ENCODE peak calls at places on chromosome 4, in eight cellular contexts. One of them, this sample, is unnamed.

GRCh38 chr4:73419106-73420038 is 15.3 kb downstream of the ALB start:
- DNase-seq in AG04449: no peak
- DNase-seq in SJSA1: no peak
- DNase-seq in K562: peak; percentile 26
- DNase-seq in astrocyte: no peak
- DNase-seq in hepatocyte: no peak
- DNase-seq in fibroblast of mammary gland: no peak
- DNase-seq in upper lobe of right lung: no peak
- DNase-seq in this sample: no peak

GRCh38 chr4:140156529-140157171 is 2.7 kb upstream of the MAML3 start:
- DNase-seq in AG04449: no peak
- DNase-seq in SJSA1: no peak
- DNase-seq in K562: no peak
- DNase-seq in astrocyte: no peak
- DNase-seq in hepatocyte: no peak
- DNase-seq in fibroblast of mammary gland: no peak
- DNase-seq in upper lobe of right lung: no peak
- DNase-seq in this sample: no peak

GRCh38 chr4:20603671-20604313 is 96.5 kb upstream of the PACRGL start:
- DNase-seq in AG04449: peak; percentile 33
- DNase-seq in SJSA1: no peak
- DNase-seq in K562: no peak
- DNase-seq in astrocyte: peak; percentile 67
- DNase-seq in hepatocyte: no peak
- DNase-seq in fibroblast of mammary gland: peak; percentile 84
- DNase-seq in upper lobe of right lung: no peak
- DNase-seq in this sample: no peak

GRCh38 chr4:71006203-71006907 is 12.9 kb downstream of the DCK start:
- DNase-seq in AG04449: no peak
- DNase-seq in SJSA1: no peak
- DNase-seq in K562: no peak
- DNase-seq in astrocyte: no peak
- DNase-seq in hepatocyte: no peak
- DNase-seq in fibroblast of mammary gland: no peak
- DNase-seq in upper lobe of right lung: no peak
- DNase-seq in this sample: peak; percentile 34

GRCh38 chr4:18938343-18939109 is 917.0 kb upstream of the LCORL start:
- DNase-seq in AG04449: no peak
- DNase-seq in SJSA1: no peak
- DNase-seq in K562: no peak
- DNase-seq in astrocyte: peak; percentile 10
- DNase-seq in hepatocyte: no peak
- DNase-seq in fibroblast of mammary gland: no peak
- DNase-seq in upper lobe of right lung: no peak
- DNase-seq in this sample: no peak

GRCh38 chr4:156725257-156725656 is 246.3 kb downstream of the PDGFC start:
- DNase-seq in AG04449: no peak
- DNase-seq in SJSA1: no peak
- DNase-seq in K562: no peak
- DNase-seq in astrocyte: no peak
- DNase-seq in hepatocyte: no peak
- DNase-seq in fibroblast of mammary gland: no peak
- DNase-seq in upper lobe of right lung: no peak
- DNase-seq in this sample: no peak

GRCh38 chr4:95572304-95572991 is 23.7 kb upstream of the UNC5C start:
- DNase-seq in AG04449: no peak
- DNase-seq in SJSA1: no peak
- DNase-seq in K562: no peak
- DNase-seq in astrocyte: no peak
- DNase-seq in hepatocyte: peak; percentile 68
- DNase-seq in fibroblast of mammary gland: no peak
- DNase-seq in upper lobe of right lung: peak; percentile 63
- DNase-seq in this sample: no peak

GRCh38 chr4:8083086-8083825 is 75.4 kb downstream of the ABLIM2 start:
- DNase-seq in AG04449: no peak
- DNase-seq in SJSA1: no peak
- DNase-seq in K562: no peak
- DNase-seq in astrocyte: no peak
- DNase-seq in hepatocyte: no peak
- DNase-seq in fibroblast of mammary gland: no peak
- DNase-seq in upper lobe of right lung: no peak
- DNase-seq in this sample: no peak

GRCh38 chr4:138034871-138035270 is 207.3 kb downstream of the SLC7A11 start:
- DNase-seq in AG04449: no peak
- DNase-seq in SJSA1: no peak
- DNase-seq in K562: peak; percentile 3
- DNase-seq in astrocyte: peak; percentile 55
- DNase-seq in hepatocyte: no peak
- DNase-seq in fibroblast of mammary gland: peak; percentile 81
- DNase-seq in upper lobe of right lung: no peak
- DNase-seq in this sample: no peak

GRCh38 chr4:149144060-149144459 is 671.6 kb downstream of the IQCM start:
- DNase-seq in AG04449: no peak
- DNase-seq in SJSA1: no peak
- DNase-seq in K562: no peak
- DNase-seq in astrocyte: no peak
- DNase-seq in hepatocyte: no peak
- DNase-seq in fibroblast of mammary gland: no peak
- DNase-seq in upper lobe of right lung: no peak
- DNase-seq in this sample: no peak

GRCh38 chr4:37429906-37430305 is 185.4 kb downstream of the NWD2 start:
- DNase-seq in AG04449: no peak
- DNase-seq in SJSA1: no peak
- DNase-seq in K562: no peak
- DNase-seq in astrocyte: no peak
- DNase-seq in hepatocyte: no peak
- DNase-seq in fibroblast of mammary gland: no peak
- DNase-seq in upper lobe of right lung: no peak
- DNase-seq in this sample: no peak
- H3K4me3 ChIP-seq in AG04449: no peak overlapping the region
- H3K4me3 ChIP-seq in SJSA1: no peak overlapping the region
- H3K4me3 ChIP-seq in K562: no peak overlapping the region
- H3K4me3 ChIP-seq in astrocyte: no peak overlapping the region
- H3K4me3 ChIP-seq in hepatocyte: no peak overlapping the region
- H3K4me3 ChIP-seq in fibroblast of mammary gland: no peak overlapping the region
- H3K4me3 ChIP-seq in upper lobe of right lung: no peak overlapping the region
- H3K4me3 ChIP-seq in this sample: no peak overlapping the region

GRCh38 chr4:82431831-82432230 is 1.4 kb downstream of the ENOPH1 start:
- DNase-seq in AG04449: no peak
- DNase-seq in SJSA1: no peak
- DNase-seq in K562: no peak
- DNase-seq in astrocyte: no peak
- DNase-seq in hepatocyte: no peak
- DNase-seq in fibroblast of mammary gland: no peak
- DNase-seq in upper lobe of right lung: no peak
- DNase-seq in this sample: no peak

GRCh38 chr4:82431026-82431745 is 796 bp downstream of the ENOPH1 start:
- DNase-seq in AG04449: no peak
- DNase-seq in SJSA1: peak; percentile 18
- DNase-seq in K562: peak; percentile 21
- DNase-seq in astrocyte: peak; percentile 50
- DNase-seq in hepatocyte: peak; percentile 67
- DNase-seq in fibroblast of mammary gland: no peak
- DNase-seq in upper lobe of right lung: peak; percentile 77
- DNase-seq in this sample: peak; percentile 69

GRCh38 chr4:82433791-82434190 is 3.4 kb downstream of the ENOPH1 start:
- DNase-seq in AG04449: no peak
- DNase-seq in SJSA1: no peak
- DNase-seq in K562: no peak
- DNase-seq in astrocyte: no peak
- DNase-seq in hepatocyte: no peak
- DNase-seq in fibroblast of mammary gland: no peak
- DNase-seq in upper lobe of right lung: no peak
- DNase-seq in this sample: no peak

GRCh38 chr4:82430193-82431025 is at the start of the genes ENOPH1 and HNRNPDL:
- DNase-seq in AG04449: peak; percentile 47
- DNase-seq in SJSA1: peak; percentile 97
- DNase-seq in K562: peak; percentile 99
- DNase-seq in astrocyte: peak; percentile 89
- DNase-seq in hepatocyte: peak; percentile 99
- DNase-seq in fibroblast of mammary gland: peak; percentile 94
- DNase-seq in upper lobe of right lung: peak; percentile 99
- DNase-seq in this sample: peak; percentile 95

DNA sequence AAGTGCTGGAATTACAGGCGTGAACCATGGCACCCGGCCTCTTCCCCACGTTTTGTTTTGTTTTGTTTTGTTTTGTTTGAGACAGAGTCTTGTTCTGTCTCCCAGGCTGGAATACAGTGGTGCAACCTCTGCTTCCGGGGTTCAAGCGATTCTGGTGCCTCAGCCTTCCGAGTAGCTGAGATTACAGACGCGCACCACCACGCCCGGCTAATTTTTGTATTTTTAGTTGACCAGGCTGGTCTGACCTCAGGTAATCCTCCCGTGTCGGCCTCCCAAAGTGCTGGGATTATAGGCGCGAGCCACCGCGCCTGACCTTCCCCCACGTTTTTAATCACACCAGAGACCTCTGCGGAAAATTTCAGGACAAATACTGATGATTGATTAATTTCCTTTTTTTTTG is 2.2 kb downstream of the ENOPH1 start:
- DNase-seq in AG04449: no peak
- DNase-seq in SJSA1: no peak
- DNase-seq in K562: peak; percentile 37
- DNase-seq in astrocyte: no peak
- DNase-seq in hepatocyte: no peak
- DNase-seq in fibroblast of mammary gland: no peak
- DNase-seq in upper lobe of right lung: no peak
- DNase-seq in this sample: no peak
- H3K4me3 ChIP-seq in AG04449: no peak overlapping the region
- H3K4me3 ChIP-seq in SJSA1: no peak overlapping the region
- H3K4me3 ChIP-seq in K562: peak overlapping the region; percentile 80
- H3K4me3 ChIP-seq in astrocyte: no peak overlapping the region
- H3K4me3 ChIP-seq in hepatocyte: no peak overlapping the region
- H3K4me3 ChIP-seq in fibroblast of mammary gland: no peak overlapping the region
- H3K4me3 ChIP-seq in upper lobe of right lung: no peak overlapping the region
- H3K4me3 ChIP-seq in this sample: no peak overlapping the region

GRCh38 chr4:109432203-109432602 is 1.4 kb upstream of the SEC24B start:
- DNase-seq in AG04449: no peak
- DNase-seq in SJSA1: no peak
- DNase-seq in K562: no peak
- DNase-seq in astrocyte: no peak
- DNase-seq in hepatocyte: no peak
- DNase-seq in fibroblast of mammary gland: no peak
- DNase-seq in upper lobe of right lung: no peak
- DNase-seq in this sample: no peak
- H3K4me3 ChIP-seq in AG04449: peak overlapping the region; percentile 79
- H3K4me3 ChIP-seq in SJSA1: peak overlapping the region; percentile 95
- H3K4me3 ChIP-seq in K562: no peak overlapping the region
- H3K4me3 ChIP-seq in astrocyte: peak overlapping the region; percentile 79
- H3K4me3 ChIP-seq in hepatocyte: peak overlapping the region; percentile 1
- H3K4me3 ChIP-seq in fibroblast of mammary gland: no peak overlapping the region
- H3K4me3 ChIP-seq in upper lobe of right lung: peak overlapping the region; percentile 90
- H3K4me3 ChIP-seq in this sample: peak overlapping the region; percentile 85

GRCh38 chr4:3464911-3465697 is 2.0 kb downstream of the DOK7 start:
- DNase-seq in AG04449: no peak
- DNase-seq in SJSA1: no peak
- DNase-seq in K562: no peak
- DNase-seq in astrocyte: no peak
- DNase-seq in hepatocyte: no peak
- DNase-seq in fibroblast of mammary gland: no peak
- DNase-seq in upper lobe of right lung: no peak
- DNase-seq in this sample: no peak
- H3K4me3 ChIP-seq in AG04449: no peak overlapping the region
- H3K4me3 ChIP-seq in SJSA1: no peak overlapping the region
- H3K4me3 ChIP-seq in K562: no peak overlapping the region
- H3K4me3 ChIP-seq in astrocyte: no peak overlapping the region
- H3K4me3 ChIP-seq in hepatocyte: no peak overlapping the region
- H3K4me3 ChIP-seq in fibroblast of mammary gland: no peak overlapping the region
- H3K4me3 ChIP-seq in upper lobe of right lung: no peak overlapping the region
- H3K4me3 ChIP-seq in this sample: no peak overlapping the region

GRCh38 chr4:61201562-61202099 is 1.5 kb downstream of the ADGRL3 start:
- DNase-seq in AG04449: no peak
- DNase-seq in SJSA1: no peak
- DNase-seq in K562: no peak
- DNase-seq in astrocyte: no peak
- DNase-seq in hepatocyte: peak; percentile 20
- DNase-seq in fibroblast of mammary gland: no peak
- DNase-seq in upper lobe of right lung: no peak
- DNase-seq in this sample: no peak

GRCh38 chr4:61200195-61200990 is at the start of gene ADGRL3:
- DNase-seq in AG04449: no peak
- DNase-seq in SJSA1: peak; percentile 1
- DNase-seq in K562: no peak
- DNase-seq in astrocyte: peak; percentile 44
- DNase-seq in hepatocyte: peak; percentile 73
- DNase-seq in fibroblast of mammary gland: peak; percentile 3
- DNase-seq in upper lobe of right lung: no peak
- DNase-seq in this sample: no peak

GRCh38 chr4:61199869-61200194 is 294 bp upstream of the ADGRL3 start:
- DNase-seq in AG04449: no peak
- DNase-seq in SJSA1: no peak
- DNase-seq in K562: no peak
- DNase-seq in astrocyte: no peak
- DNase-seq in hepatocyte: no peak
- DNase-seq in fibroblast of mammary gland: no peak
- DNase-seq in upper lobe of right lung: no peak
- DNase-seq in this sample: no peak

GRCh38 chr4:61202100-61202637 is 2.0 kb downstream of the ADGRL3 start:
- DNase-seq in AG04449: no peak
- DNase-seq in SJSA1: no peak
- DNase-seq in K562: no peak
- DNase-seq in astrocyte: no peak
- DNase-seq in hepatocyte: no peak
- DNase-seq in fibroblast of mammary gland: no peak
- DNase-seq in upper lobe of right lung: no peak
- DNase-seq in this sample: no peak

DNA sequence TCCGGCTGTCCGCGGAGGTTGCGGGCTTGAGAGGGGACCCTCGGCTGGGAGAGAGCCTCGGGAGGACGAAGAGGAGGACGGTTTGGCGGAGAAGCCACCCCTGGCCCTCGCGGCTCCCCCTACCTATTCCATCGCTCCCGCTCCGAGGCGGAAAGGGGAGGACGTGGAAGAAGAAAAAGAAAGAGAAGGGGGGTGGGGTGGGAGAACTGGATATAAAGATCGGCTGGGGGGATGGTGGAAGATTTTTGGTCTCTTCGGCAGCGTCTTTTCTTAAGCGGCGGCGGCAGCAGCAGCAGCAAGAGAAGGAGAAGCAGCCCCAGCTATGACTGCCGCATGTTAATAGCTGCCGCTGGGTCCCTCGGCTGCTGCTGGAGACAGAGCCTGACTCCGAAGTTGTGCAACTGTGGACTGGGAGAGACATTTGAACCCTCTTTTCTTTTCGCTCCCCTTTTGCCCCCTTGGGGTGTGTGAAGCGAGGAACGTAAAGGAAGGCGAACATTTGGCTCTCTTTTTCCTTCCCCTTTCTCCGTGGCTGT is 933 bp downstream of the ADGRL3 start:
- DNase-seq in AG04449: no peak
- DNase-seq in SJSA1: no peak
- DNase-seq in K562: no peak
- DNase-seq in astrocyte: peak; percentile 22
- DNase-seq in hepatocyte: peak; percentile 53
- DNase-seq in fibroblast of mammary gland: no peak
- DNase-seq in upper lobe of right lung: no peak
- DNase-seq in this sample: no peak
- H3K4me3 ChIP-seq in AG04449: peak overlapping the region; percentile 55
- H3K4me3 ChIP-seq in SJSA1: no peak overlapping the region
- H3K4me3 ChIP-seq in K562: no peak overlapping the region
- H3K4me3 ChIP-seq in astrocyte: peak overlapping the region; percentile 83
- H3K4me3 ChIP-seq in hepatocyte: peak overlapping the region; percentile 92
- H3K4me3 ChIP-seq in fibroblast of mammary gland: peak overlapping the region; percentile 6
- H3K4me3 ChIP-seq in upper lobe of right lung: peak overlapping the region; percentile 52
- H3K4me3 ChIP-seq in this sample: no peak overlapping the region